ENCODE peak calls at places on chromosomes 5 and 9, in five cellular contexts. D is frontal cortex, Y is dorsolateral prefrontal cortex, L is HuH-7.5, T is NCI-H2081. V is an unnamed sample.

GRCh38 chr9:127035948-127036347 is 86.5 kb downstream of the ANGPTL2 start:
- DNase-seq in D (peak), Y (peak), L (no peak), T (no peak), V (peak)

GRCh38 chr9:2336055-2336454 is 285.5 kb upstream of the VLDLR start:
- DNase-seq in D (no peak), Y (no peak), L (no peak), T (no peak), V (no peak)

GRCh38 chr5:76219636-76220035 is 136.5 kb downstream of the SV2C start:
- DNase-seq in D (no peak), Y (no peak), L (no peak), T (no peak), V (no peak)

GRCh38 chr5:144315994-144316634 is 145.4 kb downstream of the KCTD16 start:
- DNase-seq in D (no peak), Y (no peak), L (no peak), T (peak), V (no peak)

GRCh38 chr5:522899-523657 is 1.2 kb downstream of the SLC9A3 start:
- DNase-seq in D (no peak), Y (no peak), L (no peak), T (no peak), V (no peak)

GRCh38 chr5:54658014-54658413 is 140.5 kb downstream of the SNX18 start:
- DNase-seq in D (no peak), Y (no peak), L (no peak), T (no peak), V (peak)

GRCh38 chr9:123102380-123103113 is 69.1 kb downstream of the GPR21 start:
- DNase-seq in D (no peak), Y (no peak), L (no peak), T (no peak), V (peak)

GRCh38 chr9:69835412-69836080 is 14.9 kb downstream of the CFAP95 start:
- DNase-seq in D (no peak), Y (no peak), L (no peak), T (no peak), V (no peak)

GRCh38 chr5:102554728-102555127 is 55.9 kb upstream of the SLCO6A1 start:
- DNase-seq in D (no peak), Y (no peak), L (no peak), T (no peak), V (no peak)

GRCh38 chr9:126144215-126144614 is 182.4 kb upstream of the MVB12B start:
- DNase-seq in D (no peak), Y (no peak), L (no peak), T (no peak), V (no peak)

GRCh38 chr5:16437974-16438373 is 27.6 kb downstream of the ZNF622 start:
- DNase-seq in D (no peak), Y (no peak), L (peak), T (no peak), V (no peak)

GRCh38 chr5:135193213-135194125 is 159.4 kb upstream of the PITX1 start:
- DNase-seq in D (no peak), Y (no peak), L (no peak), T (no peak), V (no peak)

GRCh38 chr5:159061834-159062530 is 37.7 kb downstream of the EBF1 start:
- DNase-seq in D (no peak), Y (no peak), L (no peak), T (no peak), V (no peak)

GRCh38 chr5:136811086-136811485 is 445.7 kb upstream of the TRPC7 start:
- DNase-seq in D (no peak), Y (no peak), L (no peak), T (no peak), V (no peak)

GRCh38 chr5:94778299-94778698 is 159.8 kb downstream of the SLF1 start:
- DNase-seq in D (no peak), Y (no peak), L (no peak), T (no peak), V (peak)

GRCh38 chr9:107739601-107740082 is 250.1 kb upstream of the KLF4 start:
- DNase-seq in D (no peak), Y (peak), L (no peak), T (no peak), V (peak)

GRCh38 chr5:172534229-172535169 is 80.2 kb upstream of the SH3PXD2B start:
- DNase-seq in D (no peak), Y (no peak), L (no peak), T (no peak), V (no peak)

GRCh38 chr9:81562221-81563019 is 126.9 kb downstream of the TLE1 start:
- DNase-seq in D (no peak), Y (no peak), L (no peak), T (no peak), V (no peak)

GRCh38 chr5:107887587-107887986 is 216.8 kb upstream of the EFNA5 start:
- DNase-seq in D (no peak), Y (no peak), L (no peak), T (no peak), V (no peak)

GRCh38 chr5:15992918-15993317 is 186.7 kb downstream of the MARCHF11 start:
- DNase-seq in D (no peak), Y (no peak), L (no peak), T (no peak), V (no peak)

GRCh38 chr5:102865510-102866314 is 110.6 kb downstream of the PAM start:
- DNase-seq in D (peak), Y (peak), L (peak), T (peak), V (peak)

GRCh38 chr5:140295414-140295813 is 7.5 kb downstream of the PFDN1 start:
- DNase-seq in D (no peak), Y (no peak), L (no peak), T (no peak), V (no peak)

GRCh38 chr9:133184971-133185370 is 21.3 kb upstream of the GBGT1 start:
- DNase-seq in D (no peak), Y (no peak), L (peak), T (peak), V (no peak)

GRCh38 chr5:96691503-96692303 is 29.5 kb downstream of the CAST start:
- DNase-seq in D (no peak), Y (no peak), L (no peak), T (no peak), V (no peak)

V was measured in hypothalamus.